ENCODE peak calls at places on chromosome 21, in nine cellular contexts. One of them, this sample, is unnamed.

GRCh38 chr21:14453339-14453738 is 70.4 kb upstream of the HSPA13 start:
- DNase-seq in thoracic aorta: no peak
- DNase-seq in heart right ventricle: no peak
- DNase-seq in activated T-cell treated with anti-CD3 and anti-CD28 coated beads for 24 hours: peak
- DNase-seq in GM23248: no peak
- DNase-seq in AG04450: no peak
- DNase-seq in iris pigment epithelial cell: no peak
- DNase-seq in GM20000: peak
- DNase-seq in HEK293T: no peak
- DNase-seq in this sample: no peak

GRCh38 chr21:45329261-45330074 is 41.8 kb upstream of the POFUT2 start:
- DNase-seq in GM20000: no peak
- DNase-seq in iris pigment epithelial cell: no peak
- DNase-seq in activated T-cell treated with anti-CD3 and anti-CD28 coated beads for 24 hours: no peak
- DNase-seq in thoracic aorta: no peak
- DNase-seq in GM23248: no peak
- DNase-seq in HEK293T: no peak
- DNase-seq in heart right ventricle: no peak
- DNase-seq in AG04450: no peak
- DNase-seq in this sample: peak

GRCh38 chr21:15149825-15150224 is 85.0 kb upstream of the NRIP1 start:
- DNase-seq in GM20000: no peak
- DNase-seq in AG04450: no peak
- DNase-seq in iris pigment epithelial cell: no peak
- DNase-seq in GM23248: no peak
- DNase-seq in thoracic aorta: no peak
- DNase-seq in heart right ventricle: no peak
- DNase-seq in HEK293T: no peak
- DNase-seq in activated T-cell treated with anti-CD3 and anti-CD28 coated beads for 24 hours: no peak
- DNase-seq in this sample: no peak

GRCh38 chr21:33479679-33480480 is at the start of gene TMEM50B:
- DNase-seq in heart right ventricle: peak
- DNase-seq in thoracic aorta: peak
- DNase-seq in activated T-cell treated with anti-CD3 and anti-CD28 coated beads for 24 hours: peak
- DNase-seq in HEK293T: peak
- DNase-seq in iris pigment epithelial cell: peak
- DNase-seq in AG04450: peak
- DNase-seq in GM20000: peak
- DNase-seq in GM23248: peak
- DNase-seq in this sample: peak

GRCh38 chr21:45972716-45973474 is 8.7 kb upstream of the COL6A1 start:
- DNase-seq in GM23248: peak
- DNase-seq in heart right ventricle: peak
- DNase-seq in thoracic aorta: no peak
- DNase-seq in iris pigment epithelial cell: peak
- DNase-seq in activated T-cell treated with anti-CD3 and anti-CD28 coated beads for 24 hours: no peak
- DNase-seq in GM20000: peak
- DNase-seq in AG04450: peak
- DNase-seq in HEK293T: no peak
- DNase-seq in this sample: peak

GRCh38 chr21:34126269-34126668 is 52.9 kb downstream of the MRPS6 start:
- DNase-seq in GM23248: peak
- DNase-seq in AG04450: no peak
- DNase-seq in activated T-cell treated with anti-CD3 and anti-CD28 coated beads for 24 hours: no peak
- DNase-seq in GM20000: no peak
- DNase-seq in iris pigment epithelial cell: peak
- DNase-seq in heart right ventricle: no peak
- DNase-seq in HEK293T: no peak
- DNase-seq in thoracic aorta: no peak
- DNase-seq in this sample: no peak

GRCh38 chr21:18759267-18759666 is 355.7 kb upstream of the TMPRSS15 start:
- DNase-seq in thoracic aorta: no peak
- DNase-seq in heart right ventricle: no peak
- DNase-seq in AG04450: no peak
- DNase-seq in HEK293T: no peak
- DNase-seq in activated T-cell treated with anti-CD3 and anti-CD28 coated beads for 24 hours: no peak
- DNase-seq in GM23248: no peak
- DNase-seq in GM20000: no peak
- DNase-seq in iris pigment epithelial cell: no peak
- DNase-seq in this sample: no peak

GRCh38 chr21:45523411-45524101 is 18.7 kb downstream of the SLC19A1 start:
- DNase-seq in thoracic aorta: no peak
- DNase-seq in GM23248: no peak
- DNase-seq in AG04450: no peak
- DNase-seq in GM20000: no peak
- DNase-seq in heart right ventricle: no peak
- DNase-seq in activated T-cell treated with anti-CD3 and anti-CD28 coated beads for 24 hours: no peak
- DNase-seq in HEK293T: no peak
- DNase-seq in iris pigment epithelial cell: no peak
- DNase-seq in this sample: peak

GRCh38 chr21:42818328-42818749 is 61.0 kb downstream of the WDR4 start:
- DNase-seq in iris pigment epithelial cell: peak
- DNase-seq in AG04450: no peak
- DNase-seq in activated T-cell treated with anti-CD3 and anti-CD28 coated beads for 24 hours: no peak
- DNase-seq in GM23248: peak
- DNase-seq in HEK293T: no peak
- DNase-seq in heart right ventricle: peak
- DNase-seq in GM20000: no peak
- DNase-seq in thoracic aorta: no peak
- DNase-seq in this sample: peak

GRCh38 chr21:20968391-20968790 is 29.8 kb upstream of the NCAM2 start:
- DNase-seq in AG04450: no peak
- DNase-seq in thoracic aorta: no peak
- DNase-seq in activated T-cell treated with anti-CD3 and anti-CD28 coated beads for 24 hours: no peak
- DNase-seq in HEK293T: no peak
- DNase-seq in heart right ventricle: no peak
- DNase-seq in GM20000: no peak
- DNase-seq in iris pigment epithelial cell: no peak
- DNase-seq in GM23248: no peak
- DNase-seq in this sample: no peak

GRCh38 chr21:38402795-38403194 is 95.5 kb downstream of the ERG start:
- DNase-seq in thoracic aorta: no peak
- DNase-seq in GM23248: no peak
- DNase-seq in HEK293T: no peak
- DNase-seq in GM20000: no peak
- DNase-seq in iris pigment epithelial cell: no peak
- DNase-seq in heart right ventricle: no peak
- DNase-seq in AG04450: no peak
- DNase-seq in activated T-cell treated with anti-CD3 and anti-CD28 coated beads for 24 hours: no peak
- DNase-seq in this sample: no peak

GRCh38 chr21:35321322-35322200 is 272.5 kb upstream of the RUNX1 start:
- DNase-seq in activated T-cell treated with anti-CD3 and anti-CD28 coated beads for 24 hours: no peak
- DNase-seq in heart right ventricle: no peak
- DNase-seq in AG04450: no peak
- DNase-seq in GM20000: peak
- DNase-seq in thoracic aorta: no peak
- DNase-seq in iris pigment epithelial cell: no peak
- DNase-seq in HEK293T: no peak
- DNase-seq in GM23248: no peak
- DNase-seq in this sample: no peak

GRCh38 chr21:44011774-44012473 is at the start of gene TRAPPC10:
- DNase-seq in iris pigment epithelial cell: peak
- DNase-seq in AG04450: peak
- DNase-seq in GM23248: peak
- DNase-seq in heart right ventricle: peak
- DNase-seq in GM20000: peak
- DNase-seq in thoracic aorta: peak
- DNase-seq in HEK293T: peak
- DNase-seq in activated T-cell treated with anti-CD3 and anti-CD28 coated beads for 24 hours: peak
- DNase-seq in this sample: peak

GRCh38 chr21:26795398-26795790 is 49.8 kb downstream of the ADAMTS1 start:
- DNase-seq in activated T-cell treated with anti-CD3 and anti-CD28 coated beads for 24 hours: no peak
- DNase-seq in iris pigment epithelial cell: no peak
- DNase-seq in thoracic aorta: no peak
- DNase-seq in GM23248: no peak
- DNase-seq in heart right ventricle: no peak
- DNase-seq in AG04450: no peak
- DNase-seq in HEK293T: no peak
- DNase-seq in GM20000: no peak
- DNase-seq in this sample: no peak

GRCh38 chr21:20308586-20308985 is 689.6 kb upstream of the NCAM2 start:
- DNase-seq in heart right ventricle: no peak
- DNase-seq in HEK293T: no peak
- DNase-seq in iris pigment epithelial cell: no peak
- DNase-seq in thoracic aorta: no peak
- DNase-seq in GM20000: no peak
- DNase-seq in GM23248: no peak
- DNase-seq in activated T-cell treated with anti-CD3 and anti-CD28 coated beads for 24 hours: no peak
- DNase-seq in AG04450: no peak
- DNase-seq in this sample: no peak

GRCh38 chr21:46624050-46624449 is 11.4 kb upstream of the PRMT2 start:
- DNase-seq in activated T-cell treated with anti-CD3 and anti-CD28 coated beads for 24 hours: no peak
- DNase-seq in GM20000: no peak
- DNase-seq in HEK293T: no peak
- DNase-seq in iris pigment epithelial cell: no peak
- DNase-seq in AG04450: no peak
- DNase-seq in GM23248: no peak
- DNase-seq in thoracic aorta: no peak
- DNase-seq in heart right ventricle: no peak
- DNase-seq in this sample: no peak

GRCh38 chr21:44713130-44713529 is 1.8 kb upstream of the TSPEAR start:
- DNase-seq in AG04450: no peak
- DNase-seq in thoracic aorta: no peak
- DNase-seq in activated T-cell treated with anti-CD3 and anti-CD28 coated beads for 24 hours: no peak
- DNase-seq in GM23248: no peak
- DNase-seq in GM20000: no peak
- DNase-seq in HEK293T: no peak
- DNase-seq in heart right ventricle: no peak
- DNase-seq in iris pigment epithelial cell: no peak
- DNase-seq in this sample: no peak

GRCh38 chr21:45161039-45161945 is 86.9 kb downstream of the ADARB1 start:
- DNase-seq in heart right ventricle: no peak
- DNase-seq in activated T-cell treated with anti-CD3 and anti-CD28 coated beads for 24 hours: no peak
- DNase-seq in AG04450: no peak
- DNase-seq in GM20000: no peak
- DNase-seq in HEK293T: no peak
- DNase-seq in thoracic aorta: no peak
- DNase-seq in GM23248: no peak
- DNase-seq in iris pigment epithelial cell: no peak
- DNase-seq in this sample: no peak

GRCh38 chr21:29777155-29777554 is 162.6 kb downstream of the GRIK1 start:
- DNase-seq in GM20000: no peak
- DNase-seq in HEK293T: no peak
- DNase-seq in thoracic aorta: no peak
- DNase-seq in GM23248: no peak
- DNase-seq in iris pigment epithelial cell: no peak
- DNase-seq in heart right ventricle: no peak
- DNase-seq in activated T-cell treated with anti-CD3 and anti-CD28 coated beads for 24 hours: no peak
- DNase-seq in AG04450: no peak
- DNase-seq in this sample: no peak

GRCh38 chr21:38815060-38815405 is 9.3 kb downstream of the ETS2 start:
- DNase-seq in AG04450: no peak
- DNase-seq in GM20000: no peak
- DNase-seq in iris pigment epithelial cell: peak
- DNase-seq in activated T-cell treated with anti-CD3 and anti-CD28 coated beads for 24 hours: no peak
- DNase-seq in heart right ventricle: no peak
- DNase-seq in thoracic aorta: no peak
- DNase-seq in HEK293T: no peak
- DNase-seq in GM23248: peak
- DNase-seq in this sample: no peak

GRCh38 chr21:44337941-44338895 is 972 bp downstream of the CFAP410 start:
- DNase-seq in heart right ventricle: peak
- DNase-seq in iris pigment epithelial cell: peak
- DNase-seq in activated T-cell treated with anti-CD3 and anti-CD28 coated beads for 24 hours: no peak
- DNase-seq in AG04450: no peak
- DNase-seq in GM20000: peak
- DNase-seq in GM23248: peak
- DNase-seq in HEK293T: peak
- DNase-seq in thoracic aorta: peak
- DNase-seq in this sample: peak

GRCh38 chr21:15688809-15689208 is 41.0 kb upstream of the USP25 start:
- DNase-seq in heart right ventricle: no peak
- DNase-seq in AG04450: no peak
- DNase-seq in thoracic aorta: no peak
- DNase-seq in HEK293T: no peak
- DNase-seq in GM20000: no peak
- DNase-seq in activated T-cell treated with anti-CD3 and anti-CD28 coated beads for 24 hours: no peak
- DNase-seq in iris pigment epithelial cell: peak
- DNase-seq in GM23248: no peak
- DNase-seq in this sample: no peak

GRCh38 chr21:44618504-44618903 is 6.6 kb downstream of the KRTAP10-8 start:
- DNase-seq in heart right ventricle: peak
- DNase-seq in GM23248: peak
- DNase-seq in AG04450: no peak
- DNase-seq in thoracic aorta: no peak
- DNase-seq in iris pigment epithelial cell: peak
- DNase-seq in GM20000: no peak
- DNase-seq in activated T-cell treated with anti-CD3 and anti-CD28 coated beads for 24 hours: no peak
- DNase-seq in HEK293T: no peak
- DNase-seq in this sample: peak

GRCh38 chr21:17818158-17819113 is 720 bp downstream of the C21orf91 start:
- DNase-seq in HEK293T: peak
- DNase-seq in heart right ventricle: peak
- DNase-seq in AG04450: no peak
- DNase-seq in iris pigment epithelial cell: peak
- DNase-seq in activated T-cell treated with anti-CD3 and anti-CD28 coated beads for 24 hours: peak
- DNase-seq in GM23248: peak
- DNase-seq in GM20000: peak
- DNase-seq in thoracic aorta: no peak
- DNase-seq in this sample: peak

GRCh38 chr21:36122977-36123376 is 11.9 kb upstream of the CBR3 start:
- DNase-seq in AG04450: no peak
- DNase-seq in activated T-cell treated with anti-CD3 and anti-CD28 coated beads for 24 hours: no peak
- DNase-seq in GM23248: peak
- DNase-seq in heart right ventricle: no peak
- DNase-seq in GM20000: no peak
- DNase-seq in iris pigment epithelial cell: no peak
- DNase-seq in thoracic aorta: no peak
- DNase-seq in HEK293T: no peak
- DNase-seq in this sample: no peak

GRCh38 chr21:18743523-18743922 is 339.9 kb upstream of the TMPRSS15 start:
- DNase-seq in iris pigment epithelial cell: no peak
- DNase-seq in GM20000: no peak
- DNase-seq in thoracic aorta: no peak
- DNase-seq in activated T-cell treated with anti-CD3 and anti-CD28 coated beads for 24 hours: no peak
- DNase-seq in heart right ventricle: no peak
- DNase-seq in AG04450: no peak
- DNase-seq in HEK293T: no peak
- DNase-seq in GM23248: no peak
- DNase-seq in this sample: no peak

GRCh38 chr21:37660709-37661108 is 255.5 kb downstream of the KCNJ6 start:
- DNase-seq in HEK293T: no peak
- DNase-seq in activated T-cell treated with anti-CD3 and anti-CD28 coated beads for 24 hours: no peak
- DNase-seq in GM23248: no peak
- DNase-seq in heart right ventricle: no peak
- DNase-seq in GM20000: no peak
- DNase-seq in thoracic aorta: no peak
- DNase-seq in iris pigment epithelial cell: no peak
- DNase-seq in AG04450: no peak
- DNase-seq in this sample: no peak

GRCh38 chr21:42460391-42461184 is 35.4 kb downstream of the RSPH1 start:
- DNase-seq in heart right ventricle: no peak
- DNase-seq in GM23248: no peak
- DNase-seq in thoracic aorta: no peak
- DNase-seq in AG04450: no peak
- DNase-seq in GM20000: peak
- DNase-seq in iris pigment epithelial cell: no peak
- DNase-seq in HEK293T: no peak
- DNase-seq in activated T-cell treated with anti-CD3 and anti-CD28 coated beads for 24 hours: no peak
- DNase-seq in this sample: no peak

GRCh38 chr21:44511938-44512275 is 28.1 kb downstream of the KRTAP10-1 start:
- DNase-seq in AG04450: no peak
- DNase-seq in activated T-cell treated with anti-CD3 and anti-CD28 coated beads for 24 hours: no peak
- DNase-seq in heart right ventricle: no peak
- DNase-seq in GM23248: no peak
- DNase-seq in GM20000: no peak
- DNase-seq in HEK293T: no peak
- DNase-seq in thoracic aorta: no peak
- DNase-seq in iris pigment epithelial cell: no peak
- DNase-seq in this sample: peak

GRCh38 chr21:43805275-43805800 is 16.0 kb downstream of the RRP1 start:
- DNase-seq in HEK293T: no peak
- DNase-seq in GM20000: peak
- DNase-seq in AG04450: no peak
- DNase-seq in thoracic aorta: no peak
- DNase-seq in iris pigment epithelial cell: no peak
- DNase-seq in heart right ventricle: no peak
- DNase-seq in GM23248: no peak
- DNase-seq in activated T-cell treated with anti-CD3 and anti-CD28 coated beads for 24 hours: no peak
- DNase-seq in this sample: peak

This sample was measured in lower lobe of right lung.